ENCODE peak calls at places on chromosome 16, in nine cellular contexts. W, J, Y, U, V, X, I, O and A are unnamed samples.
A peak's percentile ranks its signal among the peaks of the same experiment; 100 is the strongest.

GRCh38 chr16:59259074-59259963 is 525.2 kb upstream of the GOT2 start:
- DNase-seq in U (no peak), J (no peak), X (no peak), O (no peak), V (no peak), I (no peak), W (no peak), Y (no peak), A (no peak)

GRCh38 chr16:11499295-11500089 is 87.2 kb downstream of the LITAF start:
- DNase-seq in V (no peak), Y (no peak), J (no peak), O (peak; percentile 44), U (no peak), X (no peak), W (no peak), I (no peak), A (no peak)

GRCh38 chr16:31134625-31135534 is 647 bp downstream of the PRSS8 start:
- DNase-seq in W (peak; percentile 84), J (no peak), I (peak; percentile 77), V (no peak), O (peak; percentile 78), X (no peak), U (no peak), Y (no peak), A (no peak)

GRCh38 chr16:30054959-30055553 is 10.5 kb upstream of the ALDOA start:
- DNase-seq in U (no peak), O (peak; percentile 77), W (peak; percentile 95), X (no peak), Y (no peak), V (peak; percentile 49), I (peak; percentile 77), J (no peak), A (peak; percentile 54)

GRCh38 chr16:50419116-50419515 is 50.3 kb upstream of the BRD7 start:
- DNase-seq in J (no peak), V (no peak), W (no peak), I (no peak), O (no peak), X (no peak), U (no peak), Y (no peak), A (no peak)

GRCh38 chr16:11039726-11040125 is 95.4 kb downstream of the CLEC16A start:
- DNase-seq in Y (no peak), O (no peak), V (no peak), U (no peak), X (no peak), J (no peak), W (no peak), I (no peak), A (no peak)

GRCh38 chr16:70529051-70529777 is 5.6 kb downstream of the SF3B3 start:
- DNase-seq in I (no peak), U (peak; percentile 79), X (no peak), J (no peak), O (no peak), Y (no peak), V (no peak), W (no peak), A (no peak)

GRCh38 chr16:31853300-31853699 is 20.3 kb upstream of the ZNF267 start:
- DNase-seq in J (no peak), O (no peak), U (no peak), Y (no peak), V (no peak), X (no peak), W (no peak), I (no peak), A (no peak)

GRCh38 chr16:72947379-72948237 is 100.3 kb downstream of the ZFHX3 start:
- DNase-seq in J (peak; percentile 47), V (peak; percentile 87), U (no peak), I (peak; percentile 78), Y (no peak), O (no peak), W (peak; percentile 66), X (peak; percentile 87), A (no peak)

GRCh38 chr16:54407596-54407995 is 121.0 kb upstream of the IRX3 start:
- DNase-seq in U (peak; percentile 1), V (no peak), X (no peak), J (no peak), O (no peak), W (no peak), Y (no peak), I (no peak), A (no peak)

GRCh38 chr16:89822188-89823086 is 5.8 kb upstream of the SPIRE2 start:
- DNase-seq in U (no peak), W (no peak), Y (no peak), O (no peak), I (peak; percentile 79), J (no peak), V (no peak), X (no peak), A (no peak)

GRCh38 chr16:68022278-68022727 is 729 bp downstream of the DDX28 start:
- DNase-seq in Y (no peak), J (no peak), U (no peak), W (peak; percentile 12), I (no peak), O (no peak), V (peak; percentile 29), X (peak; percentile 17), A (peak; percentile 17)

GRCh38 chr16:68021490-68021889 is 1.5 kb downstream of the DDX28 start:
- DNase-seq in U (no peak), I (no peak), J (no peak), O (no peak), V (no peak), X (no peak), Y (no peak), W (no peak), A (no peak)

GRCh38 chr16:68019167-68019680 is 3.5 kb upstream of the DPEP2NB start:
- DNase-seq in W (no peak), Y (no peak), J (no peak), V (no peak), I (no peak), U (no peak), O (no peak), X (no peak), A (no peak)

DNA sequence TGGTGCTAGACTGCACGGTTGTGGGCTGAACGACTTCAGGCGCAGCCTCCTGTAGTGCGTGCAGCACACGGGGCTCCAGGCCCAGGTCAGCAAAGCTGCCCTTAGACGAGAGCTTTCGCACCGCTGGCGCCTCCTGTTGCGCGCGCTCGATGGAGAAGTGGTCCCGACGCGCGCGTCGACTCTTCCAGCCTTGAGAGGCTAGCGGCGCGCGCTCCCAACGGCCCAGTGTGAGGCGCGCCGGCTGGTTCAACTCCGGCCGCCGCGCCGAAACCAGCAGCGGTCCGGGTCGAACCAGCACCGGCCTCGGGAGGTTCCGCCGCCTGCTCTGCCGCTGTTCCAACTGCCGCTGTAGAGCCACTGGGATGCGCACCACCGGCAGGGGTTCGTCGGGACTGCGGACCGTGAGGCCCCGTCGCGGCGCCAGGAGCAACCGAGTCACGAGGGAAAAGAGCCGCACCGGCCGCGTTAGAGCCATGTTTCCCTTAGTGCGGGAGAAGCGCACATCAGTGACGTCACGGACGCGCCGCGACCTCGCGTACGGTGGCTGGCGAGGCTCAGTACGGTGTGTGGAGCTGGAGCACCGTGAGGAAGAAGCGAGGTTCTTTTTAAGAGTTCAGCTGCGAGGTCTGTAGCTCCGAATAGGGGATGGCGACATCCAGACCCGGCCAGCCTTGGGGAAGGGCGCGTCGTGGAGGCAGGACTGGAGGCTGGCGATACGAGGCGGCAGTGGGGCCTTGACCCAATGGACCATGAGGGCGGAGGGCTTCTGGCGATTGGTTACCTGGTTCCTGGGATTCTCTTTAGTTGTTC is at the start of the genes DDX28 and DUS2:
- DNase-seq in W (peak; percentile 90), Y (peak; percentile 95), V (peak; percentile 90), X (peak; percentile 89), I (peak; percentile 97), U (peak; percentile 91), J (peak; percentile 95), O (peak; percentile 95), A (peak; percentile 96)
- TF ChIP-seq POLR2A in W (peak; percentile 66), Y (peak; percentile 35), V (peak; percentile 45), X (peak; percentile 65), I (peak; percentile 23), U (peak; percentile 77), J (peak; percentile 58), O (no peak), A (no peak)

GRCh38 chr16:63171545-63171944 is 1135.3 kb upstream of the CDH8 start:
- DNase-seq in J (no peak), U (no peak), O (no peak), X (no peak), V (no peak), W (no peak), Y (no peak), I (no peak), A (no peak)

GRCh38 chr16:63174801-63175200 is 1138.6 kb upstream of the CDH8 start:
- DNase-seq in Y (no peak), W (no peak), O (no peak), J (no peak), V (no peak), I (no peak), U (no peak), X (no peak), A (no peak)

DNA sequence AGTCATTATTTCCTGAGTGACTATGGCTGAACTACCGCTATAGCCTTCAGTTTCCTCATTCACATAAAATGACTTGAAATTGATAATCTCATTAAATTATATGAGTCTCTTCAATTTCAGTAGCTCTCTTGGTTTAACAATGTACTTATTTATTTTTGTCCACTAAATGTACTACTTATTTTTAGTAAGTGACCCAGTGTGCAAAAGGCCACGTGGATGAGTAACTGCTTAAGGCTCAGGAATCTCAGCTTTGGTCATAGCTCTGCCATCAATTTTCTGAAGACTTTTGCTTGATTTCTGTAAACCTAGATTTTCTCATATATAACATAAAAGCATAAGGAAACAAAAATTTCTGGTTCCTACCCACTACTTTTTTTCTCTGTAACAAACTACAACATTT is 1132.9 kb upstream of the CDH8 start:
- DNase-seq in O (no peak), U (no peak), V (no peak), W (no peak), X (no peak), J (no peak), Y (no peak), I (no peak), A (no peak)
- H3K9me3 ChIP-seq in O (no peaks in the 10 kb centered on the region), U (peaks cover 7% of the 10 kb centered on the region), V (no peaks in the 10 kb centered on the region), W (no peaks in the 10 kb centered on the region), X (no peaks in the 10 kb centered on the region), J (no peaks in the 10 kb centered on the region), Y (no peaks in the 10 kb centered on the region), I (no peaks in the 10 kb centered on the region), A (no peaks in the 10 kb centered on the region)

GRCh38 chr16:1713933-1714332 is 7.9 kb downstream of the MAPK8IP3 start:
- DNase-seq in U (no peak), W (no peak), Y (no peak), J (no peak), X (no peak), I (peak; percentile 86), V (no peak), O (no peak), A (no peak)
- TF ChIP-seq POLR2A in U (no peak), W (no peak), Y (no peak), J (no peak), X (no peak), I (no peak), V (no peak), O (no peak), A (no peak)

DNA sequence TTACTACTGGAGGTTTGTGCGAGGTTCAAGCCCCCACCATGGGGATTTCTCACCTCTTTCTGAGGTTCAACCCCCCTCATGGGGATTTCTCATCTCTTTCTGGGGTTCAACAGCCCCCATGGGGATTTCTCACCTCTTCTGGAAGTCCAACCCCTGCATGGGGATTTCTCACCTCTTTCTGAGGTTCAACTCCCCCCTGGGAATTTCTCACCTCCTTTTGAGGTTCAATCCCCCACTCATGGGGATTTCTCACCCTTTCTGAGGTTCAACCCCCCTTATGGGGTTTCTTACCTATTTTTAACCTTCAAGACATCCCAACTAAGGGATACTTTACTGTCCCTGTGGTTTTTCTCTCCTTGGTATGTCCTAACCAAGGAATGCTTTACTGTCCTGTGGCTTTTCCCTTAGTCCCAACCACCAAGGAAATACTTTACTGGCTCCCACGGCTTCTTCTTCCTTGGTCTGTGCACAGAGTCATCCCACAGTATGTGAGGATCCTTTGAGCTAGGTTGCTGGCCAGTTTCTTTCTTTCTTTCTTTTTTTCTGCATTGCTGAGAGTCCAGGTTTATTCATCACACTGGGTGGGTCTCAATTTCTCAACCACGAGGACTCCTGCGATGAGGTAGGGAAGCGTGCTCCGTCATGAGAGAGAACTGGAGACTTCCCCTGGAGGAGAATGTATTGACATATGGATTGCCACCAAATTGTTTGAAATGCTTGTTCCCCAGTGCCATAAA is 2140.2 kb downstream of the TP53TG3F start:
- DNase-seq in Y (no peak), J (no peak), V (no peak), U (no peak), O (no peak), X (no peak), W (no peak), I (no peak), A (no peak)
- H3K9me3 ChIP-seq in Y (no peaks in the 10 kb centered on the region), J (no peaks in the 10 kb centered on the region), V (no peaks in the 10 kb centered on the region), U (peaks cover 11% of the 10 kb centered on the region), O (no peaks in the 10 kb centered on the region), X (no peaks in the 10 kb centered on the region), W (no peaks in the 10 kb centered on the region), I (no peaks in the 10 kb centered on the region), A (no peaks in the 10 kb centered on the region)